ENCODE peak calls at places on chromosomes 5 and 9, in nine cellular contexts. C, V, Q, J, M, P, Z, I and F are unnamed samples.

GRCh38 chr9:37229882-37230482 is 109.6 kb downstream of the ZCCHC7 start:
- DNase-seq in P (no peak), J (no peak), Z (peak; percentile 42), I (no peak), M (no peak), Q (no peak), V (no peak), C (no peak), F (no peak)

GRCh38 chr5:107389130-107389553 is 281.6 kb downstream of the EFNA5 start:
- DNase-seq in P (no peak), V (peak; percentile 88), Q (no peak), M (peak; percentile 75), J (peak; percentile 19), I (no peak), Z (peak; percentile 66), C (peak; percentile 55), F (peak; percentile 50)

GRCh38 chr5:75007537-75007847 is 44.9 kb downstream of the GCNT4 start:
- DNase-seq in M (peak; percentile 78), Q (no peak), J (no peak), V (peak; percentile 90), C (peak; percentile 10), I (no peak), Z (peak; percentile 85), P (no peak), F (peak; percentile 87)

GRCh38 chr5:113204525-113205161 is 228.0 kb downstream of the DCP2 start:
- DNase-seq in V (peak; percentile 78), J (peak; percentile 32), C (peak; percentile 71), M (peak; percentile 85), Z (peak; percentile 58), Q (peak; percentile 45), I (peak; percentile 31), P (no peak), F (peak; percentile 78)

GRCh38 chr5:200985-201384 is 9.7 kb downstream of the LRRC14B start:
- DNase-seq in J (no peak), M (no peak), Q (no peak), Z (no peak), C (no peak), I (no peak), V (no peak), P (no peak), F (no peak)

GRCh38 chr5:140253985-140254384 is 48.9 kb downstream of the PFDN1 start:
- DNase-seq in M (no peak), Q (peak; percentile 15), J (peak; percentile 69), I (peak; percentile 48), P (no peak), C (peak; percentile 41), Z (peak; percentile 44), V (peak; percentile 41), F (peak; percentile 44)

GRCh38 chr9:115104908-115105307 is 13.0 kb downstream of the TNC start:
- DNase-seq in V (peak; percentile 94), C (peak; percentile 30), Z (no peak), Q (no peak), I (no peak), M (no peak), P (no peak), J (no peak), F (no peak)

GRCh38 chr9:78273761-78274160 is 23.2 kb upstream of the PSAT1 start:
- DNase-seq in M (peak; percentile 29), J (no peak), Z (peak; percentile 29), Q (no peak), V (peak; percentile 21), I (no peak), P (no peak), C (no peak), F (no peak)

GRCh38 chr5:153965102-153965645 is 73.5 kb downstream of the FAM114A2 start:
- DNase-seq in Z (peak; percentile 69), C (peak; percentile 68), J (peak; percentile 16), Q (peak; percentile 55), I (peak; percentile 43), M (peak; percentile 69), V (peak; percentile 69), P (no peak), F (peak; percentile 59)

GRCh38 chr9:131492070-131492469 is 10.6 kb upstream of the POMT1 start:
- DNase-seq in Q (no peak), J (no peak), I (no peak), Z (no peak), M (no peak), V (no peak), C (no peak), P (no peak), F (no peak)

GRCh38 chr9:120694559-120694958 is 19.7 kb downstream of the MEGF9 start:
- DNase-seq in Z (no peak), C (no peak), M (no peak), I (no peak), Q (no peak), V (no peak), P (no peak), J (no peak), F (no peak)

GRCh38 chr9:36551868-36552267 is 20.8 kb upstream of the MELK start:
- DNase-seq in V (no peak), I (no peak), J (no peak), M (no peak), C (no peak), Q (no peak), P (no peak), Z (no peak), F (no peak)

GRCh38 chr5:103452089-103452488 is 110.5 kb downstream of the NUDT12 start:
- DNase-seq in J (no peak), Q (no peak), P (no peak), I (no peak), V (no peak), M (no peak), Z (no peak), C (no peak), F (no peak)

GRCh38 chr9:117744856-117745389 is 40.7 kb downstream of the TLR4 start:
- DNase-seq in I (no peak), Z (no peak), C (peak; percentile 18), Q (no peak), V (no peak), M (peak; percentile 18), J (no peak), P (no peak), F (no peak)

GRCh38 chr5:34656001-34656699 is at the start of gene RAI14:
- DNase-seq in P (no peak), J (peak; percentile 73), M (peak; percentile 93), V (peak; percentile 88), Z (peak; percentile 82), I (peak; percentile 78), Q (peak; percentile 41), C (peak; percentile 76), F (peak; percentile 89)

DNA sequence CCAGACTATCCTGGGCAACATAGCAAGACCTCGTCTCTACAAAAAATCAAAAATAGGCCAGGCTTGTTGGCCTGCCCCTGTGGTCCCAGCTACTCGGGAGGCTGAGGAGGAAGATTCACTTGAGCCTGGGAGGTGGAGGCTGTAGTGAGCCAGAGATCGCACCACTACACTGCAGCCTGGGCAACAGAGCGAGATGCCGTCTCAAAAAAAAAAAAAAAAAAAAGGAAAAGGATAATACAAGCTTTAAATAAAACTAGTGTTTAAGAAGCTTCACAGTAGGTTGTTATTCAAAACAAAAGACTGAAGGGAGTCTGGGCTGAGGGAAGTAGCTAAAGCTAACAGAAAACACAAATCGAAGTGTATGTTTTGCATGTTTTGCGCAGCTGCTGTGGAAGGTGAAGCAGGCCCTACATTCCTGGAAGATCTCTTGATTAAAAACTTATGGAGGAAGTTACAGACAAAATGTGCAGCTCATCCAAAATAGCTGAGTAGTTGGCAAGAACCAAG is 576 bp upstream of the C9orf40 start:
- DNase-seq in I (no peak), C (peak; percentile 4), V (peak; percentile 90), Q (no peak), M (no peak), J (no peak), Z (no peak), P (no peak), F (peak; percentile 41)
- H3K4me3 ChIP-seq in I (no peak overlapping the region), C (peak overlapping the region; percentile 95), V (peak overlapping the region; percentile 95), Q (peak overlapping the region; percentile 97), M (peak overlapping the region; percentile 89), J (peak overlapping the region; percentile 97), Z (no peak overlapping the region), P (peak overlapping the region; percentile 51), F (peak overlapping the region; percentile 97)

DNA sequence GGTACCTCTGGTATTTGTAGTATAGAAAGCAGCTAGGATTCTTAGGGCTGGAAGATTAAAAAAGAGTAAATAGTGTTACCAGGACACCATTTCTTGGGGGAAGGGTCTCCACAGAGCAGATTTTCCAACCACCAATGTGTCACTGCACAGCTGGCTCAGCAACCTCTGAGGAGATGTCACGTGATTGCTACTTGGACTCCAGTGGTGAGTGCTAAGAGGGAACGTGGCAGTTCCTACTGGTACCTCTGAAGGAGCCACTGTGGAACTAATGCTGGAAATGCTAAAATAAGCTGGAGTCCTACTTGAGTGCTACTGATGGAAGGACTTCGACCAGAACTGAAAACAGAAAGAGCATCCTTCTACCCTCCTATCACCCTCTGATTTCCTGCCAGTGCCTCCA is 36.1 kb upstream of the SPDL1 start:
- DNase-seq in J (no peak), M (peak; percentile 37), C (no peak), P (no peak), V (peak; percentile 63), I (no peak), Z (no peak), Q (no peak), F (no peak)
- H3K4me3 ChIP-seq in J (no peak overlapping the region), M (no peak overlapping the region), C (no peak overlapping the region), P (no peak overlapping the region), V (no peak overlapping the region), I (no peak overlapping the region), Z (no peak overlapping the region), Q (no peak overlapping the region), F (no peak overlapping the region)

DNA sequence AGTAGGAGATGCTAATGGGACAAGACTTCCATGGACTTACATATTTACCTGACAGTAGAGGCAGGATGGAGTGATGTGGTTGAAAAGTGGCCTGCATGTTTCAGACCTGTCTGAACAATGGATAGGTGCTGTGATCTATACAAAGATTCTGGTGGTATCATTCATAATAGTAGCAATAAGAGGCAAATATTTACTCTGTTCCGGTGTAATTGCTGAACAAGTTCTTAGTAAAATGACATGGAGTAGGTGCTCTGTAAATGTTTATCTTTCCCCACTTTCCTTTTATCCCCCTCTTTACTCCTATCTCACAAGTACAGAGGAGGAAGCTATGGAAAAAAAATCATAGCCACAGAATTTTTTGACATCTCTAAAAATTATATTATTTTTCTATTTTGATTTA is 159.0 kb upstream of the SLC12A2 start:
- DNase-seq in I (no peak), J (no peak), P (no peak), Q (no peak), V (no peak), Z (no peak), M (no peak), C (no peak), F (no peak)
- H3K4me3 ChIP-seq in I (no peak overlapping the region), J (no peak overlapping the region), P (no peak overlapping the region), Q (no peak overlapping the region), V (no peak overlapping the region), Z (no peak overlapping the region), M (no peak overlapping the region), C (no peak overlapping the region), F (no peak overlapping the region)

DNA sequence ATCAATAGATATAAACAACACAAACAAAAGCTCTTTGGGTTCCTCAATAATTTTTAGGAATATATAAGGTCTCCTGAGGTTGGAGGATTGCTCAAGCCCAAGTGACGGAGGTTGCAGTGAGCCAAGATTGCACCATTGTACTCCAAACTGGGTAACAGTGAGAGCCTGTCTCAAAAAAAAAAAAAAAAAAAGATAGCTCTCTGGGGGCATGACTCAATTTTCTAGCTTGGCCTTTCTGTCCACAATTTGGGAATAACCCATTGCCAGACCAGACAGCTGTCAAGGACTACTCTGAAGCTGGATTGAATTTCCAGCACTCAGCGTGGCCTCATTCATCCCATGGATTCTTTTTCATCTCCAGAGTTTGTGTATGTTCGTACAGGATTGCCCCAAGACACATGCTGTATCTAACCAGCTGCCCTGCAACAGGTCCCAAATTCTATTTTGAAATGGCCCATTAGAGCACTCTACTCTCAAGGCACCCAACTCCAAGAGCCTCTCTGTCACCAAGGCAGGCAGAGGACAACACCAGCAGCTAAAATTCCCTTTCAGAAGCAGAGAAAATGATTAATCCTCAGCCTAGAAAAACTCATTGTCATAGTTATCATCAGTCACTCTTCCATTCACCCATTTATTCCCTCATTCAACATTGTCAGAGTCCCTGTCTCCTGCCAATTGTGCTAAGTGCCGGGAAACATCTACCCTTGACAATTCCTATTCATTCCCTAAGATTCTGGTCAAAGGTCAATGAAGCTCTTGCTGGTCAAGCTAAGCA is 8.7 kb downstream of the FAM193B start:
- DNase-seq in P (no peak), I (peak; percentile 56), Q (no peak), M (peak; percentile 96), C (peak; percentile 97), J (peak; percentile 59), V (peak; percentile 95), Z (peak; percentile 90), F (peak; percentile 96)
- H3K4me3 ChIP-seq in P (no peak overlapping the region), I (no peak overlapping the region), Q (no peak overlapping the region), M (no peak overlapping the region), C (no peak overlapping the region), J (no peak overlapping the region), V (no peak overlapping the region), Z (no peak overlapping the region), F (no peak overlapping the region)